ENCODE peak calls at places on chromosomes 3 and 15, in four cellular contexts. W is endothelial cell of umbilical vein, J is esophagus muscularis mucosa, O is transverse colon. D is an unnamed sample. For H3K9me3, the result is how much of the 10 kb centered on the place peaks cover.

GRCh38 chr3:115381573-115381912 is 234.5 kb upstream of the ZBTB20 start:
- DNase-seq in W (no peak), J (no peak), O (no peak), D (no peak)

GRCh38 chr3:55174723-55175122 is 246.9 kb upstream of the LRTM1 start:
- DNase-seq in W (no peak), J (no peak), O (no peak), D (no peak)

GRCh38 chr3:33796137-33796536 is 2.3 kb upstream of the PDCD6IP start:
- DNase-seq in W (no peak), J (no peak), O (no peak), D (no peak)

GRCh38 chr3:183254816-183255730 is 2.0 kb downstream of the B3GNT5 start:
- DNase-seq in W (peak), J (no peak), O (no peak), D (peak)

GRCh38 chr3:25820372-25820771 is 30.5 kb downstream of the OXSM start:
- DNase-seq in W (peak), J (no peak), O (no peak), D (no peak)

GRCh38 chr15:74275957-74276356 is 39.8 kb downstream of the CCDC33 start:
- DNase-seq in W (no peak), J (no peak), O (no peak), D (no peak)

GRCh38 chr3:25894101-25894500 is 104.2 kb downstream of the OXSM start:
- DNase-seq in W (no peak), J (no peak), O (no peak), D (no peak)

GRCh38 chr3:72345237-72345878 is 502.9 kb downstream of the SHQ1 start:
- DNase-seq in W (no peak), J (no peak), O (no peak), D (no peak)

GRCh38 chr3:112858410-112859069 is 11.9 kb upstream of the CD200R1L start:
- DNase-seq in W (no peak), J (no peak), O (no peak), D (no peak)

GRCh38 chr3:24161841-24162240 is 216.8 kb downstream of the NR1D2 start:
- DNase-seq in W (no peak), J (no peak), O (no peak), D (no peak)

GRCh38 chr3:67059443-67059842 is 61.3 kb downstream of the KBTBD8 start:
- DNase-seq in W (no peak), J (no peak), O (no peak), D (no peak)

GRCh38 chr3:11548721-11549131 is 95.0 kb downstream of the VGLL4 start:
- DNase-seq in W (peak), J (no peak), O (peak), D (peak)

GRCh38 chr15:90268415-90268814 is 2.9 kb downstream of the NGRN start:
- DNase-seq in W (peak), J (no peak), O (no peak), D (no peak)

GRCh38 chr3:161498259-161498921 is 1.8 kb downstream of the OTOL1 start:
- DNase-seq in W (no peak), J (no peak), O (no peak), D (no peak)

GRCh38 chr15:66236806-66237205 is 16.7 kb downstream of the MEGF11 start:
- DNase-seq in W (no peak), J (no peak), O (no peak), D (no peak)

GRCh38 chr15:90001683-90002427 is 731 bp downstream of the ZNF710 start:
- DNase-seq in W (no peak), J (no peak), O (peak), D (peak)

GRCh38 chr15:68834356-68834755 is 13.7 kb upstream of the ANP32A start:
- DNase-seq in W (no peak), J (no peak), O (no peak), D (no peak)

GRCh38 chr3:87798567-87798947 is 260.2 kb downstream of the CGGBP1 start:
- DNase-seq in W (no peak), J (no peak), O (no peak), D (no peak)

DNA sequence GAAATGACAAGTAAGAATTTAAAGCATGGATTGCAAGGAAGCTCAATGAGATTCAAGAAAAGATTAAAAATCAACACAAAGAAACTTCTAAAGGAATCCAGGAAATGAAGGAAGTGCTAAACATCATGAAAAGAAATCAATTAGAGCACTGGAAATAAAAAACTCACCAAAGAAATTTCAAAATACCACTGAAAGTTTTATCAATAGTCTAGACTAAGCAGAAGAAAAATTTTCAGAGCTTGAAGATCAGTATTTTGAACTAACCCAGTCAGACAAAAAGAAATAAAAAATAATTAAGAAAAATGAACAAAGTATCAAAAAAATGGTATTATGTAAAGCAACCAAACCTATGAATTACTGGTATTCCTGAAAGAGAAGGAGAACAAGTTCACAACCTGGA is 60.6 kb downstream of the FAM227B start:
- DNase-seq in W (no peak), J (no peak), O (no peak), D (no peak)
- H3K9me3 ChIP-seq in W (under half), J (under half), O (under half), D (half or more)

GRCh38 chr15:26628071-26628470 is 144.8 kb downstream of the GABRB3 start:
- DNase-seq in W (no peak), J (no peak), O (no peak), D (no peak)
- TF ChIP-seq POLR2AphosphoS5 in W (no peak), J (no peak), O (no peak), D (peak)

GRCh38 chr15:95698230-95698629 is 632.3 kb upstream of the NR2F2 start:
- DNase-seq in W (peak), J (no peak), O (no peak), D (no peak)
- H3K9me3 ChIP-seq in W (under half), J (under half), O (under half), D (under half)

GRCh38 chr3:4749567-4750002 is 229.7 kb upstream of the BHLHE40 start:
- DNase-seq in W (no peak), J (no peak), O (no peak), D (no peak)
- TF ChIP-seq POLR2AphosphoS5 in W (no peak), J (no peak), O (no peak), D (no peak)

D was measured in stomach.